ENCODE peak calls at places on chromosomes 13 and 19, in ten cellular contexts. T, A, W, L, S, Y, O, K, M and V are unnamed samples.

GRCh38 chr13:51585696-51586095 is 1.4 kb downstream of the WDFY2 start:
- DNase-seq in T (no peak), A (peak), W (no peak), L (no peak), S (no peak), Y (no peak), O (peak), K (no peak), M (no peak), V (peak)

GRCh38 chr13:71618154-71618553 is 248.8 kb downstream of the DACH1 start:
- DNase-seq in T (no peak), A (peak), W (no peak), L (no peak), S (no peak), Y (no peak), O (no peak), K (no peak), M (peak), V (peak)

GRCh38 chr19:632228-633067 is 889 bp downstream of the POLRMT start:
- DNase-seq in T (no peak), A (peak), W (peak), L (no peak), S (no peak), Y (no peak), O (peak), K (peak), M (peak), V (peak)

GRCh38 chr19:3783660-3784584 is 2.3 kb downstream of the MATK start:
- DNase-seq in T (no peak), A (no peak), W (no peak), L (no peak), S (no peak), Y (no peak), O (no peak), K (peak), M (no peak), V (no peak)

GRCh38 chr19:9793051-9793591 is 24.6 kb upstream of the ZNF846 start:
- DNase-seq in T (no peak), A (peak), W (peak), L (peak), S (no peak), Y (peak), O (peak), K (peak), M (peak), V (peak)

GRCh38 chr19:2560369-2560768 is 84.4 kb downstream of the GADD45B start:
- DNase-seq in T (no peak), A (no peak), W (peak), L (no peak), S (no peak), Y (no peak), O (no peak), K (no peak), M (no peak), V (no peak)

GRCh38 chr19:17775991-17776803 is 18.7 kb upstream of the B3GNT3 start:
- DNase-seq in T (no peak), A (peak), W (no peak), L (no peak), S (no peak), Y (no peak), O (no peak), K (peak), M (peak), V (peak)

GRCh38 chr13:27125357-27126282 is 46.0 kb downstream of the USP12 start:
- DNase-seq in T (no peak), A (no peak), W (no peak), L (no peak), S (no peak), Y (no peak), O (no peak), K (no peak), M (no peak), V (no peak)

GRCh38 chr13:41465965-41466364 is 8.6 kb downstream of the RGCC start:
- DNase-seq in T (no peak), A (no peak), W (no peak), L (no peak), S (no peak), Y (no peak), O (no peak), K (no peak), M (no peak), V (no peak)

GRCh38 chr13:62781866-62782265 is 1366.2 kb upstream of the PCDH20 start:
- DNase-seq in T (no peak), A (peak), W (no peak), L (no peak), S (no peak), Y (no peak), O (no peak), K (no peak), M (no peak), V (no peak)

GRCh38 chr19:43290568-43291359 is 21.4 kb upstream of the PSG9 start:
- DNase-seq in T (peak), A (no peak), W (no peak), L (no peak), S (no peak), Y (no peak), O (peak), K (no peak), M (peak), V (peak)

GRCh38 chr19:32976223-32976805 is 4.3 kb downstream of the FAAP24 start:
- DNase-seq in T (peak), A (peak), W (peak), L (peak), S (no peak), Y (peak), O (peak), K (peak), M (peak), V (peak)

GRCh38 chr19:39471756-39472536 is 8.7 kb upstream of the TIMM50 start:
- DNase-seq in T (no peak), A (no peak), W (no peak), L (no peak), S (no peak), Y (no peak), O (no peak), K (no peak), M (no peak), V (no peak)

GRCh38 chr19:17855333-17856152 is 4.2 kb upstream of the RPL18A start:
- DNase-seq in T (no peak), A (peak), W (peak), L (peak), S (no peak), Y (peak), O (peak), K (peak), M (peak), V (peak)

GRCh38 chr19:2616741-2617392 is 85.6 kb downstream of the GNG7 start:
- DNase-seq in T (no peak), A (no peak), W (peak), L (no peak), S (no peak), Y (peak), O (peak), K (peak), M (no peak), V (no peak)

GRCh38 chr13:23671367-23671766 is 101.2 kb downstream of the TNFRSF19 start:
- DNase-seq in T (no peak), A (no peak), W (no peak), L (no peak), S (no peak), Y (no peak), O (no peak), K (no peak), M (peak), V (no peak)

GRCh38 chr19:27392027-27392632 is 1820.8 kb downstream of the UQCRFS1 start:
- DNase-seq in T (no peak), A (no peak), W (no peak), L (peak), S (no peak), Y (no peak), O (no peak), K (peak), M (no peak), V (no peak)

GRCh38 chr19:12701596-12702282 is 5.3 kb upstream of the FBXW9 start:
- DNase-seq in T (no peak), A (no peak), W (no peak), L (no peak), S (no peak), Y (no peak), O (no peak), K (no peak), M (no peak), V (no peak)
- H3K4me3 ChIP-seq in T (no peak), A (no peak), W (no peak), L (no peak), S (no peak), Y (no peak), O (no peak), K (no peak), M (no peak), V (no peak)

DNA sequence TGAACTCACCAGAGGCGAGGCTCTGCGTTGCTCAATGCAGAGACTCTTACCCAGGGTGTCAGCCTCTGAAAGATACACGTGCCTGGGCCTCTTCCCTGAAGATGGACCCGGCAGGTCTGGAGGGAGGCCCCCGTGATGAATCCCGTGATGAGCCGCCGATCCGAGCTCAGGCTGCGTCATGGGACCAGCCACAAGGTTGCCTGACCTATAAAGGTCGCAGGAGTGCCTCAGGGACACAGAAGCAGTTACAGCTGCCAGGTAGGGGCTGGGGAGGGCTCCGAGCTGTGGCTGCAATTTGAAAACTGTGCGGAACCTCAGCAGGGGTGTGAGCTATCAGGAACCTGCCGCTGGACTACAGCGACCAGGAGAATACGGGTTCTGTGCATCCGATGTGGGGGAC is 10.5 kb upstream of the ATP11A start:
- DNase-seq in T (no peak), A (no peak), W (no peak), L (no peak), S (no peak), Y (no peak), O (no peak), K (peak), M (no peak), V (no peak)
- TF ChIP-seq CTCF in T (no peak), A (no peak), W (no peak), L (no peak), S (no peak), Y (no peak), O (no peak), K (no peak), M (no peak), V (no peak)

GRCh38 chr19:49019242-49019932 is 2.5 kb upstream of the LHB start:
- DNase-seq in T (no peak), A (peak), W (peak), L (peak), S (no peak), Y (peak), O (peak), K (peak), M (peak), V (peak)
- H3K4me3 ChIP-seq in T (no peak), A (peak), W (no peak), L (peak), S (peak), Y (peak), O (no peak), K (peak), M (peak), V (peak)

GRCh38 chr13:38684714-38685113 is 2.2 kb upstream of the FREM2 start:
- DNase-seq in T (no peak), A (no peak), W (no peak), L (no peak), S (no peak), Y (no peak), O (no peak), K (no peak), M (no peak), V (no peak)

GRCh38 chr13:38686635-38687245 is at the start of gene FREM2:
- DNase-seq in T (no peak), A (no peak), W (no peak), L (peak), S (no peak), Y (peak), O (no peak), K (peak), M (peak), V (no peak)

GRCh38 chr13:38687246-38688229 is 661 bp downstream of the FREM2 start:
- DNase-seq in T (no peak), A (no peak), W (no peak), L (no peak), S (no peak), Y (no peak), O (no peak), K (peak), M (peak), V (no peak)

GRCh38 chr13:38688674-38689073 is 1.8 kb downstream of the FREM2 start:
- DNase-seq in T (no peak), A (no peak), W (no peak), L (no peak), S (no peak), Y (no peak), O (no peak), K (peak), M (no peak), V (no peak)

GRCh38 chr13:38685974-38686571 is 804 bp upstream of the FREM2 start:
- DNase-seq in T (no peak), A (no peak), W (no peak), L (no peak), S (no peak), Y (no peak), O (no peak), K (no peak), M (peak), V (peak)
- TF ChIP-seq CTCF in T (no peak), A (no peak), W (peak), L (peak), S (no peak), Y (peak), O (peak), K (peak), M (peak), V (no peak)

DNA sequence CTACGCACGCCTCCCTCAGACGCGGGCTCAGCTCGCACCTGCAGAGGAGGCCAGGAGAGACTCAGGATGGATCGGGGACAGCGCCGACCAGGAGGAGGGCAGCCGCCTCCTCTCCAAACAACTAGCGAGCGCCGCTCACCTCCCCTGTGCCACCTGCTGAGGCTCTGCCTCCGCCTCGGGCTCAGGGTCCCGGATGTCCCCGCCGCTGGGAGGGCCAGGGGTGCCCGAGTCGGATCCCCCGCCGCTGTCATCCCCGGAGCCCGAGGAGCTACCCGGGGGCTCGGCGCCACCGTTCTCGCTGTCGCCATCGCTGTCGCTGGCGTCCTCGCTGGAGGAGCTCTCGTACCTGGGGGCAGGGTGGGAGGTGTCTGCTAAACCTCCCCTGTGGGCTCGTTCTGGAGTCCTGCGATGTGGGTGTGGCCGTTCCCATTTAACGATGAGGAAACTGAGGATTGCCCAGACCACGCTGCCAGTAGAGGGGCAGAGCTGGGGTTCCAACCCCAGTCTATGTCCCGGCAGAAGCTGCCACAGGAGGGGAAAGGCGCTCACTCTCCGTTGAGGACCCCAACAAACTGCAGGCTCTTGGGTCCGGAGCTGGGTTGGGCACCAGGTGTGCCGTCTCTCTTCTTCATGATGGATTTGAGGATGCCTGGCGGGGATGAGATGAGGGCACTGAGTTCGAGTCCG is 9.1 kb downstream of the KANK3 start:
- DNase-seq in T (no peak), A (no peak), W (no peak), L (no peak), S (no peak), Y (no peak), O (no peak), K (no peak), M (no peak), V (no peak)
- H3K4me3 ChIP-seq in T (peak), A (no peak), W (no peak), L (peak), S (no peak), Y (no peak), O (no peak), K (no peak), M (no peak), V (no peak)